ENCODE peak calls at places on chromosomes 5 and 9, in four cellular contexts. Q is uterus, X is ovary, O is body of pancreas. K is an unnamed sample.

GRCh38 chr5:68154119-68154857 is 61.3 kb upstream of the PIK3R1 start:
- DNase-seq in Q (no peak), X (no peak), O (no peak), K (no peak)

GRCh38 chr5:36632363-36632664 is 25.9 kb downstream of the SLC1A3 start:
- DNase-seq in O (no peak), Q (no peak), X (no peak), K (no peak)

GRCh38 chr9:107336718-107337360 is 53.8 kb downstream of the RAD23B start:
- DNase-seq in X (no peak), Q (no peak), O (peak), K (no peak)

GRCh38 chr5:134581241-134581981 is 51.2 kb downstream of the SAR1B start:
- DNase-seq in O (no peak), X (no peak), Q (no peak), K (peak)

GRCh38 chr5:121967187-121967586 is 5.4 kb downstream of the SRFBP1 start:
- DNase-seq in O (no peak), X (no peak), Q (no peak), K (no peak)

GRCh38 chr5:96563816-96564215 is 98.4 kb upstream of the CAST start:
- DNase-seq in Q (no peak), O (no peak), X (no peak), K (no peak)

GRCh38 chr5:150358261-150359095 is 981 bp downstream of the TCOF1 start:
- DNase-seq in O (no peak), Q (no peak), X (no peak), K (no peak)

GRCh38 chr5:10235350-10235749 is 14.3 kb downstream of the ATPSCKMT start:
- DNase-seq in O (no peak), X (no peak), Q (no peak), K (no peak)

GRCh38 chr5:40904205-40904993 is 4.9 kb upstream of the C7 start:
- DNase-seq in O (peak), Q (peak), X (peak), K (peak)

GRCh38 chr9:133837644-133838597 is 99.8 kb upstream of the SARDH start:
- DNase-seq in O (no peak), Q (no peak), X (no peak), K (no peak)

GRCh38 chr5:142807378-142807911 is 37.3 kb downstream of the ARHGAP26 start:
- DNase-seq in Q (no peak), X (no peak), O (peak), K (peak)

GRCh38 chr9:87223397-87224246 is 274.0 kb upstream of the DAPK1 start:
- DNase-seq in Q (no peak), O (no peak), X (no peak), K (no peak)

GRCh38 chr5:134059758-134060495 is 54.6 kb upstream of the TCF7 start:
- DNase-seq in O (no peak), X (no peak), Q (no peak), K (no peak)

GRCh38 chr5:38641003-38641402 is 84.6 kb upstream of the LIFR start:
- DNase-seq in X (no peak), Q (no peak), O (no peak), K (no peak)

GRCh38 chr9:73162987-73163763 is 11.5 kb downstream of the ANXA1 start:
- DNase-seq in X (no peak), Q (no peak), O (no peak), K (no peak)

GRCh38 chr5:170120576-170120975 is 14.9 kb downstream of the FOXI1 start:
- DNase-seq in Q (no peak), X (no peak), O (no peak), K (no peak)

GRCh38 chr5:124602925-124603650 is 143.4 kb downstream of the ZNF608 start:
- DNase-seq in Q (no peak), X (no peak), O (no peak), K (no peak)

GRCh38 chr5:5420251-5420650 is 2.2 kb upstream of the ICE1 start:
- DNase-seq in X (no peak), O (no peak), Q (no peak), K (no peak)

GRCh38 chr5:5421149-5421960 is 1.1 kb upstream of the ICE1 start:
- DNase-seq in O (peak), Q (no peak), X (no peak), K (no peak)

GRCh38 chr5:5422819-5423515 is 490 bp downstream of the ICE1 start:
- DNase-seq in X (peak), Q (no peak), O (peak), K (no peak)

GRCh38 chr5:5424736-5425135 is 2.3 kb downstream of the ICE1 start:
- DNase-seq in Q (no peak), O (no peak), X (no peak), K (no peak)

DNA sequence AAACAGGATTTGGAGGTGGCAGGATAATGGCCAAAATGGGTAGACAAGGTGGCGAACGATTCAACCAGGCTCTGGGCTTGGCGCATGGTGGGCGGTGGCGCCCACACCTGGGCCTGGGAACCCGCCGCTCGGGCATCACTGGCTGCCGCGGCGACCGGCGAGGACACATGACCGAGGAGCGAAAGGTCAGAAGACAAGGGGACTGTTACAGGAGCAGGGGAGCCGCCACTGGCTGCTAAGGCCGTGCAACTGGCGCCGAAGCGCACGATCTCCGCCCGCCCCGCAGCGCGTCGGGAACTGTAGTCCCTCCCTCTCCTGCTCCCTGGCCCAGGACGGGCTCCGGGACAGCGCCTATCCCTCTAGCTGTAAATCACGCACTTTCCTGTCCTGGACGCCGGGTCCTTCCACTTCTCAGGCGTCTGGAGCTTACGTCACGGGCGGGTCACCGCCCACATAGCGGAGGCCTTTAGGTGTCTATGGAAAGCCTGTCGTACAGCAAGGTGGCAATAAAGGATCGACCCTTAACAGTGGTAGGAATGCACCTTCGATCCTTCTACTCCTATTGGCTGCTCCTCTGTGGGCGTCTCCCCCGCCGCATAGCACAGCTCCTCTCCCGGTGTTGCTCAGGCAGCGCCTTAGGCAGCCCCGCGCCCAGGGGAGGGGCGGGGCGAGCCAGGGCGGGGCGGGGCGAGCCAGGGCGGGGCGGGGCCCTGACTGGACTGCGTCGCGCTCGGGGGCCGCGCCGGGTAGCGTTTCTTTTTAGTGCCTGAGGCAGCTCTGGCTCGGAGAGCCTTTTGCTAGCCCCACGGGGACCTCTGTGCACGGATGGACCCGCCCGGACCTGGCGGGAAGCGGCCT is at the start of gene ICE1:
- DNase-seq in Q (peak), O (peak), X (peak), K (peak)
- TF ChIP-seq POLR2A in Q (peak), O (peak), X (peak), K (peak)

GRCh38 chr5:27474054-27474323 is 435.6 kb upstream of the CDH9 start:
- DNase-seq in Q (no peak), O (no peak), X (no peak), K (no peak)

GRCh38 chr5:27473300-27474053 is 435.1 kb upstream of the CDH9 start:
- DNase-seq in Q (no peak), X (no peak), O (no peak), K (no peak)

GRCh38 chr5:27474395-27474794 is 436.0 kb upstream of the CDH9 start:
- DNase-seq in O (no peak), X (no peak), Q (no peak), K (no peak)

GRCh38 chr5:27472875-27473274 is 434.5 kb upstream of the CDH9 start:
- DNase-seq in X (no peak), Q (no peak), O (no peak), K (no peak)

GRCh38 chr5:27472000-27472763 is 433.8 kb upstream of the CDH9 start:
- DNase-seq in Q (no peak), X (no peak), O (peak), K (peak)
- H3K4me3 ChIP-seq in Q (no peak), X (no peak), O (no peak), K (no peak)

GRCh38 chr9:77547113-77547731 is 100.9 kb downstream of the GNA14 start:
- DNase-seq in O (no peak), Q (no peak), X (no peak), K (no peak)
- TF ChIP-seq CTCF in O (no peak), Q (no peak), X (no peak), K (no peak)

GRCh38 chr9:136673970-136674785 is 11.5 kb downstream of the EGFL7 start:
- DNase-seq in X (no peak), Q (no peak), O (no peak), K (no peak)
- TF ChIP-seq POLR2A in X (no peak), Q (no peak), O (no peak), K (no peak)

GRCh38 chr5:180804129-180804601 is 1.6 kb upstream of the MGAT1 start:
- DNase-seq in Q (no peak), O (no peak), X (peak), K (no peak)
- H3K4me3 ChIP-seq in Q (no peak), O (no peak), X (no peak), K (no peak)

DNA sequence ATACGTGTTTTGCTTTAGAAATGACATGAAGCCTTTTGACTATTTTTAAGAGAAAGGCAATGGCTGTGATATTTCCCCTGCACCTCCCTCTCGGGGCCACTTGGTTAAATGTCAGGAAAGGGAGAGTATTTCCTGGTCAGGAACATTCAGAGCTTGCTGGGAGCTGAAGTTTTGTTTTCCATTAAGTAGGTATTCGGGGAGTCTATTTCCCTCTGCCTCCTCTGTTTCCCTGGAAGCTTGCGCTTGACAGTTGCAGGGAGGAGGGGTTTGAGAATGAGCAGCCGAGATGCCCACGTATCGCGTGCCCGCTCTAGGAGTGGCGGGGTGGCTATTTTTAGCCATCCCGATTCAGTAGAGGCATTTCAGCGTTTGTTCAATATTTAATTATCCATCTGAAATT is 6.7 kb downstream of the DAB2IP start:
- DNase-seq in O (no peak), X (no peak), Q (no peak), K (no peak)
- TF ChIP-seq CTCF in O (no peak), X (no peak), Q (no peak), K (no peak)

DNA sequence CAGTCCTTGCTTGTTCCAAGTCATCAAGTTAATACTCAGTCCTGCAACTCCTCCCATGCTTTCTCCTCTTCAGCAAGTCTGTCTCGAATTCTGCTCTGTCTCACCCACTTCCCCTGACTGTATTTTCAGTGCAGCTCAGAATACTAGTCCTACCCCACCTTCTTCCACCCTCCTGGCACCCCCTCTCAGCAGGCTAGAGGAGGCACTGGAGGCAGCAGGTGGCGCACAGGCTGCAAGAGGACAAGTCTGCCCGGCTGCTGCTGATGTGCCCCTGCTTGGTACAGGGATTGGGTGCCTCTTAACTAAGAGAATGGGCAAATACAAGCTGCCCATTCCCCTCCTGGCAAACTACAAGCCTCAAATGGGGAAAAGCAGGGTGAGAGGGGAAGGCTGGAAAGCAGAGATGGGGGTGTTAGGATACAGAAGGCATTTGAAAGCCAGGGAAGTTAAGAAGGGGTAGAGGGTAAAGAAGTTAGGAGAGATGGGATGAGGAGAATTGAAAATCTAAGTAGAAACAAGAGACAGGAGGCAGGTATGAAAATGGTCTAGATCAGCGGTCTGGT is 5.0 kb downstream of the TLN1 start:
- DNase-seq in Q (peak), O (no peak), X (no peak), K (no peak)
- TF ChIP-seq POLR2A in Q (no peak), O (no peak), X (no peak), K (no peak)

DNA sequence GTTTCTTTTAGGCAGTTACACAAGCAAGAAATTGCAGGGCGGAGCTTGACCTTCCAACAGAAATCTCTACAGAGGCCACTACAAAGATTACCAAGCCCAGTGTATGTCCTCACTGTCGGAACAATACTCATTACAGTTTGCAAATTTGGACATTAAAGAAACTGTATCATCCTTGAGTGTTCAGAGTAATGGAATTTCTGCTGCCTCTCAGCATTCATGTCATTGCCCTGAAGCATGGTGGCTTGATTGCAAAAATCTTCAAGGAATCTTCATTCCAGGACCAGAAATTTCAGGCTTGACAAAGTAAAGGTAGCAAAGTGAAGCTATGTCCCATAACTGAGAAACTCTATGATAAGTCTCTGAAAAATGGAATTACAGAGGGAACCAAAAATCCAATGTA is 134.6 kb upstream of the MAP3K1 start:
- DNase-seq in Q (no peak), X (no peak), O (no peak), K (no peak)
- H3K4me3 ChIP-seq in Q (no peak), X (no peak), O (no peak), K (no peak)